ENCODE peak calls at places on chromosomes 2 and 18, in four cellular contexts. D is M059J; Z is iPS DF 19.7; B is activated CD4-positive, alpha-beta T cell treated with anti-CD3 and anti-CD28 coated beads, Interleukin-2, amount 50 U/mL, for 24 hours. Q is an unnamed sample.

GRCh38 chr18:8706545-8706980 is 1.2 kb downstream of the MTCL1 start:
- DNase-seq in D (peak), Z (no peak), B (no peak), Q (no peak)

GRCh38 chr2:36663851-36664715 is 32.4 kb upstream of the VIT start:
- DNase-seq in D (peak), Z (no peak), B (peak), Q (no peak)

GRCh38 chr2:26922638-26923466 is 47.6 kb upstream of the MAPRE3 start:
- DNase-seq in D (peak), Z (no peak), B (peak), Q (no peak)

GRCh38 chr2:69689969-69690368 is 46.4 kb upstream of the AAK1 start:
- DNase-seq in D (no peak), Z (no peak), B (no peak), Q (no peak)

GRCh38 chr18:11114653-11115052 is 34.7 kb downstream of the PIEZO2 start:
- DNase-seq in D (peak), Z (no peak), B (no peak), Q (no peak)

GRCh38 chr2:227163445-227163997 is 484 bp downstream of the COL4A4 start:
- DNase-seq in D (peak), Z (no peak), B (no peak), Q (no peak)

GRCh38 chr2:172480301-172481218 is 53.2 kb downstream of the ITGA6 start:
- DNase-seq in D (peak), Z (no peak), B (no peak), Q (no peak)

GRCh38 chr2:64035067-64035942 is 16.1 kb upstream of the VPS54 start:
- DNase-seq in D (no peak), Z (no peak), B (no peak), Q (no peak)

GRCh38 chr2:238786792-238787490 is 60.9 kb upstream of the TWIST2 start:
- DNase-seq in D (no peak), Z (no peak), B (no peak), Q (no peak)

GRCh38 chr2:152396051-152396511 is 61.1 kb downstream of the FMNL2 start:
- DNase-seq in D (no peak), Z (no peak), B (no peak), Q (no peak)

GRCh38 chr2:96940991-96941775 is 45.2 kb downstream of the FAM178B start:
- DNase-seq in D (no peak), Z (no peak), B (no peak), Q (no peak)

GRCh38 chr2:119242276-119243119 is 18.9 kb downstream of the STEAP3 start:
- DNase-seq in D (no peak), Z (no peak), B (no peak), Q (no peak)

GRCh38 chr2:112005391-112006075 is 49.5 kb upstream of the TMEM87B start:
- DNase-seq in D (no peak), Z (no peak), B (no peak), Q (no peak)

GRCh38 chr2:75294362-75294761 is 95.0 kb upstream of the TACR1 start:
- DNase-seq in D (no peak), Z (no peak), B (no peak), Q (no peak)

GRCh38 chr2:157325786-157326185 is at the start of gene ERMN:
- DNase-seq in D (no peak), Z (peak), B (no peak), Q (peak)

GRCh38 chr2:109454304-109454703 is 159.5 kb downstream of the SEPTIN10 start:
- DNase-seq in D (no peak), Z (no peak), B (no peak), Q (no peak)

GRCh38 chr18:48815182-48815520 is 135.6 kb downstream of the SMAD7 start:
- DNase-seq in D (no peak), Z (no peak), B (no peak), Q (no peak)

GRCh38 chr2:201806442-201806841 is at the start of gene CDK15:
- DNase-seq in D (peak), Z (no peak), B (no peak), Q (no peak)

GRCh38 chr2:182381225-182381624 is 45.6 kb downstream of the PDE1A start:
- DNase-seq in D (no peak), Z (no peak), B (no peak), Q (no peak)

GRCh38 chr2:71672640-71673401 is 219.5 kb downstream of the DYSF start:
- DNase-seq in D (no peak), Z (no peak), B (no peak), Q (no peak)

GRCh38 chr18:3367491-3368091 is 82.4 kb upstream of the TGIF1 start:
- DNase-seq in D (peak), Z (no peak), B (no peak), Q (no peak)

GRCh38 chr2:172931923-172932520 is 143.6 kb upstream of the MAP3K20 start:
- DNase-seq in D (peak), Z (peak), B (peak), Q (peak)

GRCh38 chr18:66826211-66826610 is 222.3 kb upstream of the CDH19 start:
- DNase-seq in D (no peak), Z (no peak), B (no peak), Q (no peak)

GRCh38 chr2:47869859-47870258 is 36.4 kb downstream of the FBXO11 start:
- DNase-seq in D (peak), Z (no peak), B (no peak), Q (no peak)

GRCh38 chr2:71379086-71379485 is 47.5 kb downstream of the ZNF638 start:
- DNase-seq in D (peak), Z (no peak), B (no peak), Q (no peak)

GRCh38 chr2:99430614-99431258 is 59.1 kb downstream of the REV1 start:
- DNase-seq in D (peak), Z (no peak), B (no peak), Q (no peak)

Q was measured in amygdala.